ENCODE peak calls at places on chromosomes 6 and 20, in eight cellular contexts. J is RKO, A is NCI-H446, G is HS-5, F is HTR-8/SVneo, H is amygdala, L is NCI-H510A treated with DMSO at 0.1 percent for 48 hours, D is NCI-H748 treated with DMSO at 0.1 percent for 48 hours. K is an unnamed sample.

GRCh38 chr6:149108398-149109100 is 209.0 kb upstream of the TAB2 start:
- DNase-seq in J (no peak), D (no peak), H (no peak), L (no peak), G (no peak), F (no peak), A (no peak), K (no peak)

GRCh38 chr6:132188865-132189264 is 212.4 kb downstream of the MOXD1 start:
- DNase-seq in G (peak), F (peak), L (no peak), H (no peak), J (peak), A (no peak), D (no peak), K (no peak)

GRCh38 chr20:34083137-34083536 is 28.9 kb downstream of the EIF2S2 start:
- DNase-seq in G (peak), L (peak), F (no peak), H (no peak), J (peak), D (no peak), A (no peak), K (peak)

GRCh38 chr6:26360451-26361416 is 4.3 kb upstream of the BTN3A2 start:
- DNase-seq in F (no peak), A (no peak), H (no peak), D (no peak), G (no peak), L (no peak), J (no peak), K (no peak)

GRCh38 chr6:96279084-96279483 is 242.5 kb upstream of the UFL1 start:
- DNase-seq in J (no peak), G (no peak), A (no peak), F (no peak), H (no peak), D (no peak), L (no peak), K (no peak)

GRCh38 chr20:25277051-25277801 is 29.3 kb downstream of the PYGB start:
- DNase-seq in L (no peak), J (no peak), G (no peak), D (no peak), A (no peak), F (no peak), H (no peak), K (no peak)

GRCh38 chr6:50845499-50846108 is 26.9 kb downstream of the TFAP2B start:
- DNase-seq in G (no peak), J (no peak), H (no peak), F (no peak), A (no peak), L (no peak), D (no peak), K (no peak)

GRCh38 chr20:49594929-49595311 is 27.0 kb upstream of the PTGIS start:
- DNase-seq in F (no peak), G (no peak), D (no peak), A (no peak), J (no peak), L (no peak), H (no peak), K (no peak)

GRCh38 chr6:29702519-29703103 is 20.6 kb upstream of the HLA-F start:
- DNase-seq in A (no peak), G (no peak), J (peak), H (no peak), F (peak), L (no peak), D (peak), K (no peak)

GRCh38 chr20:32007787-32008616 is 2.2 kb upstream of the CCM2L start:
- DNase-seq in F (no peak), D (no peak), L (peak), H (no peak), G (no peak), A (no peak), J (no peak), K (no peak)

GRCh38 chr20:49878977-49879376 is 36.4 kb downstream of the SPATA2 start:
- DNase-seq in G (no peak), A (no peak), J (no peak), D (no peak), F (no peak), H (no peak), L (no peak), K (no peak)

K was measured in AG04450.